ENCODE peak calls at places on chromosomes 11 and 22, in five cellular contexts. P is esophagus squamous epithelium, E is heart left ventricle, J is SK-N-SH, O is HCT116. Y is an unnamed sample.

GRCh38 chr11:67053896-67054850 is 2.5 kb upstream of the RHOD start:
- DNase-seq in P (no peak), E (no peak), J (peak; percentile 92), O (no peak), Y (peak; percentile 97)

GRCh38 chr11:118263694-118264567 is at the start of gene MPZL2:
- DNase-seq in P (no peak), E (no peak), J (no peak), O (peak; percentile 65), Y (no peak)

GRCh38 chr11:72758690-72759389 is 6.6 kb upstream of the ARAP1 start:
- DNase-seq in P (no peak), E (no peak), J (peak; percentile 46), O (no peak), Y (peak; percentile 88)

GRCh38 chr11:1303196-1303821 is 6.1 kb downstream of the TOLLIP start:
- DNase-seq in P (no peak), E (no peak), J (peak; percentile 59), O (no peak), Y (no peak)

GRCh38 chr11:57792060-57792541 is 30.5 kb downstream of the CTNND1 start:
- DNase-seq in P (peak; percentile 62), E (peak; percentile 92), J (no peak), O (no peak), Y (no peak)

GRCh38 chr11:30919389-30920172 is 333.4 kb upstream of the MPPED2 start:
- DNase-seq in P (no peak), E (no peak), J (no peak), O (no peak), Y (no peak)

GRCh38 chr22:27644566-27644965 is 157.0 kb downstream of the MN1 start:
- DNase-seq in P (no peak), E (no peak), J (no peak), O (no peak), Y (no peak)

GRCh38 chr11:15497366-15497765 is 382.6 kb downstream of the INSC start:
- DNase-seq in P (no peak), E (no peak), J (no peak), O (no peak), Y (no peak)

GRCh38 chr22:23256986-23257888 is 76.9 kb downstream of the BCR start:
- DNase-seq in P (no peak), E (no peak), J (no peak), O (no peak), Y (no peak)

GRCh38 chr11:1308745-1309497 is 511 bp downstream of the TOLLIP start:
- DNase-seq in P (no peak), E (no peak), J (no peak), O (no peak), Y (no peak)

GRCh38 chr11:76086713-76087635 is 119.3 kb downstream of the WNT11 start:
- DNase-seq in P (no peak), E (no peak), J (no peak), O (no peak), Y (no peak)

GRCh38 chr22:22450343-22450839 is 58.2 kb downstream of the ZNF280B start:
- DNase-seq in P (no peak), E (no peak), J (no peak), O (no peak), Y (no peak)

GRCh38 chr11:110472858-110473257 is 43.1 kb downstream of the FDX1 start:
- DNase-seq in P (no peak), E (no peak), J (no peak), O (no peak), Y (no peak)

GRCh38 chr11:117820071-117820470 is 4.5 kb downstream of the FXYD2 start:
- DNase-seq in P (no peak), E (peak; percentile 60), J (no peak), O (no peak), Y (no peak)

GRCh38 chr22:41302016-41302767 is 867 bp downstream of the ZC3H7B start:
- DNase-seq in P (no peak), E (no peak), J (peak; percentile 80), O (no peak), Y (no peak)

GRCh38 chr22:24333301-24333700 is 62.7 kb downstream of the SPECC1L start:
- DNase-seq in P (no peak), E (no peak), J (no peak), O (peak; percentile 33), Y (peak; percentile 47)

GRCh38 chr22:47371263-47372090 is 609.0 kb downstream of the TBC1D22A start:
- DNase-seq in P (no peak), E (no peak), J (no peak), O (no peak), Y (peak; percentile 35)

GRCh38 chr11:97367406-97368083 is 977.7 kb downstream of the JRKL start:
- DNase-seq in P (no peak), E (no peak), J (no peak), O (no peak), Y (no peak)

GRCh38 chr22:17243524-17243923 is 24.3 kb upstream of the ADA2 start:
- DNase-seq in P (no peak), E (no peak), J (no peak), O (no peak), Y (no peak)

GRCh38 chr22:29030618-29031235 is 30.9 kb downstream of the C22orf31 start:
- DNase-seq in P (no peak), E (peak; percentile 80), J (peak; percentile 94), O (peak; percentile 89), Y (peak; percentile 96)

GRCh38 chr22:29031236-29031982 is 30.2 kb downstream of the C22orf31 start:
- DNase-seq in P (no peak), E (no peak), J (peak; percentile 70), O (peak; percentile 97), Y (peak; percentile 99)

GRCh38 chr22:29030016-29030617 is 31.5 kb downstream of the C22orf31 start:
- DNase-seq in P (no peak), E (no peak), J (no peak), O (peak; percentile 50), Y (no peak)

GRCh38 chr22:29028468-29028867 is 33.2 kb downstream of the C22orf31 start:
- DNase-seq in P (no peak), E (no peak), J (no peak), O (no peak), Y (no peak)

GRCh38 chr22:29029202-29030000 is 32.2 kb downstream of the C22orf31 start:
- DNase-seq in P (no peak), E (no peak), J (no peak), O (no peak), Y (no peak)
- H3K27ac ChIP-seq in P (no peak overlapping the region), E (no peak overlapping the region), J (no peak overlapping the region), O (peak overlapping the region; percentile 97), Y (no peak overlapping the region)

DNA sequence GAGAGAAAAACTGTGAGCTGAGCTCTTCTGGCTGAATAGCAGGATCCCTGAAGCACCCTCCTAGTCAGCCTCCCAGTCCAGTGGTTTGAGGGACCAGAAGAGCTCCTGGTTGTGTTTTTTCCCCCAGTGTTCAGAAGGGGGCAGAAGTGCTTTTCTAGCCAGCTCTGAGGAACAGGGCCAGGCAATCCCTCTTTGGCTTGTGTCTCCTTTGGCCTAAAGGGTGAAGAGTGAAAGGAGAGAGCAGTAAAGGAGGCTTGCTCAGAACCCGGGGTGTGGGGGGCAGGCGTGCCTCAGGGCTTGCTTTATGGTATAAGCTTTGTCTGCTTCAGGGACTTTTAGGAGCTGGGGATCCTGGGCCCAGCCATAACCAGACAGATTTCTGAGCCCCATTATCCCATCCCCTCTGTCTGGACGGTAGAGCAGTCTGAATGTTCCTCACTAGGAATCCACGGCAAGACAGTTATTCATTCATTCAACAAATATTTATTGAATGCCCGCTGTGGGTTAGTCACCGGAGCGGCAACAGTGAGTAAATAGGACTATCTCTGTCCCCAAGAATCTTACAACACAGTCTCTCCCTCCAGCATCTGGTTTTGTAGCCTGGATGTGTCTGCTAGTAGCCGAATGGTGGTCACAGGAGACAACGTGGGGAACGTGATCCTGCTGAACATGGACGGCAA is 14.5 kb downstream of the ACP2 start:
- DNase-seq in P (no peak), E (peak; percentile 24), J (peak; percentile 31), O (no peak), Y (peak; percentile 68)
- H3K4me3 ChIP-seq in P (no peak overlapping the region), E (no peak overlapping the region), J (no peak overlapping the region), O (no peak overlapping the region), Y (peak overlapping the region; percentile 14)

GRCh38 chr11:12220305-12220704 is 109.9 kb downstream of the MICAL2 start:
- DNase-seq in P (no peak), E (no peak), J (no peak), O (no peak), Y (no peak)

GRCh38 chr11:12216542-12217422 is 106.4 kb downstream of the MICAL2 start:
- DNase-seq in P (no peak), E (no peak), J (peak; percentile 72), O (no peak), Y (no peak)

GRCh38 chr11:12217879-12218278 is 107.5 kb downstream of the MICAL2 start:
- DNase-seq in P (no peak), E (no peak), J (no peak), O (no peak), Y (no peak)

GRCh38 chr11:12219732-12220131 is 109.3 kb downstream of the MICAL2 start:
- DNase-seq in P (no peak), E (no peak), J (no peak), O (no peak), Y (no peak)

GRCh38 chr11:12218909-12219308 is 108.5 kb downstream of the MICAL2 start:
- DNase-seq in P (no peak), E (no peak), J (no peak), O (no peak), Y (no peak)
- H3K27ac ChIP-seq in P (no peak overlapping the region), E (no peak overlapping the region), J (peak overlapping the region; percentile 45), O (no peak overlapping the region), Y (no peak overlapping the region)

GRCh38 chr22:39437836-39438704 is 18.7 kb upstream of the MGAT3 start:
- DNase-seq in P (no peak), E (no peak), J (no peak), O (no peak), Y (no peak)
- H3K4me3 ChIP-seq in P (peak overlapping the region; percentile 15), E (peak overlapping the region; percentile 24), J (no peak overlapping the region), O (no peak overlapping the region), Y (no peak overlapping the region)

DNA sequence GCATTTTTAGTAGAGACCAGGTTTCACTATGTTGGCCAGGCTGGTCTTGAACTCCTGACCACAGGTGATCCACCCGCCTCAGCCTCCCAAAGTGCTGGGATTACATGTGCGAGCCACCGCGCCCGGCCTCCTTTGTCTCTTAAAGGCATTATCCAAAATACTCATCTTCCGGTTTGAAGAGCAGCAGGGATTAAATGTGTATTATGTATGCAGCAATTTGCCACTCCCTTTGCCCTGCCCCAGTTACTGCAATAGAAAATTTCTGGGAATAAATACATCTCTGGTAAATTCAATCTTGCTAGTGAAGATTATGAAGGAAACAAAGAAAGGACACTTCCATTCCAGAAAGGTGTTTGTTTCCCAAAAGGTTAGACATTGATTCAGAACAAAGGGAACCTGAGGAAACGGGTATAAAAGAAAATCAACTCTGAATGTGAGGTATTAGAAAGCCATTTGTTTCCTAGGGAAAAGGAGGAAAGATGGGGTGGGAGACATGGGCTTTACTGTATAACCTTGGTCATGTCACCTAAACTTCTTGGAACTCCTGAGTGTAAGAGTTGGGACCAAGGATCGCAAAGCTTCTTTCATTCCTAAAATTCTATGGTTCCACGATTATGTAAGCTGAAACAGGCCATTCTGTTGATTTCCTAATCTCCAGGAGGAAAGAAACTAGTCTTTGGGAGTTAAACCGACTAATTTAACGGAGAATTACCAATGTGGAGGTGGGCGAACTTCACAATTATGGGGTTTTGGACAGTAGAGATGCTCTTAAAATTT is 962 bp upstream of the HIPK3 start:
- DNase-seq in P (no peak), E (no peak), J (peak; percentile 29), O (no peak), Y (no peak)
- H3K27ac ChIP-seq in P (peak overlapping the region; percentile 100), E (peak overlapping the region; percentile 100), J (peak overlapping the region; percentile 97), O (peak overlapping the region; percentile 99), Y (peak overlapping the region; percentile 95)